ENCODE peak calls at places on chromosomes 5 and 9, in nine cellular contexts. I is AG10803, F is RWPE1, L is PC-9, D is neural crest cell, E is astrocyte of the spinal cord, H is cardiac fibroblast, P is choroid plexus epithelial cell, G is thyroid gland. Y is an unnamed sample.

GRCh38 chr5:130400091-130400490 is 495.8 kb downstream of the CHSY3 start:
- DNase-seq in H (peak), G (no peak), F (peak), I (no peak), L (no peak), P (peak), E (peak), D (no peak), Y (peak)

GRCh38 chr5:134028496-134028895 is 23.7 kb upstream of the VDAC1 start:
- DNase-seq in P (no peak), I (peak), H (no peak), D (no peak), G (no peak), E (peak), L (no peak), F (no peak), Y (no peak)

GRCh38 chr5:39580702-39581498 is 156.1 kb upstream of the DAB2 start:
- DNase-seq in P (peak), I (peak), G (no peak), H (peak), F (no peak), D (no peak), L (no peak), E (peak), Y (peak)

GRCh38 chr9:83639266-83639665 is 16.3 kb downstream of the IDNK start:
- DNase-seq in G (no peak), L (no peak), I (no peak), D (no peak), E (no peak), H (no peak), F (no peak), P (no peak), Y (no peak)

GRCh38 chr5:65209341-65209740 is 272.4 kb downstream of the ADAMTS6 start:
- DNase-seq in D (no peak), G (no peak), F (peak), P (peak), E (peak), H (peak), L (no peak), I (peak), Y (peak)

GRCh38 chr5:172364773-172365172 is 81.2 kb upstream of the UBTD2 start:
- DNase-seq in I (no peak), E (no peak), G (no peak), D (peak), H (peak), L (no peak), P (no peak), F (no peak), Y (no peak)

GRCh38 chr9:27181381-27181780 is 72.4 kb downstream of the TEK start:
- DNase-seq in E (peak), D (no peak), L (no peak), I (peak), G (no peak), H (peak), P (peak), F (peak), Y (no peak)

GRCh38 chr5:54610197-54610898 is 92.8 kb downstream of the SNX18 start:
- DNase-seq in F (no peak), D (no peak), I (peak), P (peak), L (no peak), G (no peak), E (no peak), H (peak), Y (no peak)

GRCh38 chr5:329106-329757 is 7.7 kb downstream of the AHRR start:
- DNase-seq in L (no peak), I (peak), E (no peak), D (no peak), F (no peak), P (no peak), G (no peak), H (no peak), Y (no peak)

GRCh38 chr5:140169410-140169809 is 5.6 kb upstream of the CYSTM1 start:
- DNase-seq in P (peak), L (no peak), H (peak), D (no peak), E (no peak), I (no peak), F (no peak), G (no peak), Y (no peak)

GRCh38 chr9:130222833-130223232 is 42.7 kb upstream of the HMCN2 start:
- DNase-seq in E (no peak), P (no peak), G (no peak), D (no peak), H (no peak), L (no peak), I (no peak), F (no peak), Y (no peak)

GRCh38 chr5:151580239-151580638 is 10.9 kb downstream of the FAT2 start:
- DNase-seq in H (no peak), I (no peak), G (no peak), D (no peak), P (no peak), L (no peak), F (no peak), E (no peak), Y (no peak)

GRCh38 chr9:1337169-1337568 is 287.0 kb downstream of the DMRT2 start:
- DNase-seq in E (no peak), G (no peak), P (no peak), H (no peak), F (peak), L (no peak), I (peak), D (no peak), Y (no peak)

GRCh38 chr9:92634712-92635605 is 35.0 kb downstream of the IPPK start:
- DNase-seq in G (peak), L (peak), P (peak), I (peak), H (peak), F (peak), D (peak), E (peak), Y (peak)

GRCh38 chr5:159669559-159669958 is 246.7 kb upstream of the ADRA1B start:
- DNase-seq in F (no peak), P (peak), D (no peak), I (peak), G (no peak), E (no peak), L (no peak), H (no peak), Y (no peak)

GRCh38 chr9:69578026-69578425 is 94.1 kb downstream of the APBA1 start:
- DNase-seq in H (no peak), P (no peak), F (no peak), D (no peak), L (no peak), I (no peak), G (no peak), E (no peak), Y (no peak)

GRCh38 chr9:96449522-96449843 is 486 bp upstream of the HABP4 start:
- DNase-seq in G (no peak), L (no peak), F (no peak), I (no peak), P (no peak), E (no peak), H (no peak), D (no peak), Y (no peak)

GRCh38 chr5:138775034-138775433 is 21.8 kb downstream of the CTNNA1 start:
- DNase-seq in G (no peak), H (no peak), E (no peak), F (no peak), D (no peak), I (no peak), L (no peak), P (no peak), Y (no peak)

GRCh38 chr5:110386782-110387181 is 339.7 kb downstream of the TMEM232 start:
- DNase-seq in F (no peak), D (no peak), L (peak), P (peak), I (peak), E (peak), G (peak), H (peak), Y (no peak)

GRCh38 chr9:125431741-125432271 is 170.2 kb downstream of the GAPVD1 start:
- DNase-seq in H (no peak), D (no peak), I (no peak), L (no peak), P (no peak), F (no peak), G (no peak), E (no peak), Y (no peak)

GRCh38 chr9:137606734-137607138 is 1.2 kb downstream of the ARRDC1 start:
- DNase-seq in E (no peak), F (no peak), L (peak), D (no peak), P (no peak), I (no peak), H (no peak), G (peak), Y (no peak)

GRCh38 chr5:58362135-58362534 is 97.8 kb downstream of the PLK2 start:
- DNase-seq in D (no peak), L (no peak), H (no peak), G (no peak), P (no peak), F (no peak), I (no peak), E (no peak), Y (no peak)

GRCh38 chr5:15425802-15426201 is 74.2 kb upstream of the FBXL7 start:
- DNase-seq in L (no peak), G (no peak), F (no peak), P (peak), H (peak), I (peak), E (peak), D (no peak), Y (no peak)

GRCh38 chr9:110443878-110444245 is 106.2 kb upstream of the TXNDC8 start:
- DNase-seq in G (no peak), E (no peak), D (no peak), H (peak), P (peak), I (peak), F (no peak), L (no peak), Y (peak)

DNA sequence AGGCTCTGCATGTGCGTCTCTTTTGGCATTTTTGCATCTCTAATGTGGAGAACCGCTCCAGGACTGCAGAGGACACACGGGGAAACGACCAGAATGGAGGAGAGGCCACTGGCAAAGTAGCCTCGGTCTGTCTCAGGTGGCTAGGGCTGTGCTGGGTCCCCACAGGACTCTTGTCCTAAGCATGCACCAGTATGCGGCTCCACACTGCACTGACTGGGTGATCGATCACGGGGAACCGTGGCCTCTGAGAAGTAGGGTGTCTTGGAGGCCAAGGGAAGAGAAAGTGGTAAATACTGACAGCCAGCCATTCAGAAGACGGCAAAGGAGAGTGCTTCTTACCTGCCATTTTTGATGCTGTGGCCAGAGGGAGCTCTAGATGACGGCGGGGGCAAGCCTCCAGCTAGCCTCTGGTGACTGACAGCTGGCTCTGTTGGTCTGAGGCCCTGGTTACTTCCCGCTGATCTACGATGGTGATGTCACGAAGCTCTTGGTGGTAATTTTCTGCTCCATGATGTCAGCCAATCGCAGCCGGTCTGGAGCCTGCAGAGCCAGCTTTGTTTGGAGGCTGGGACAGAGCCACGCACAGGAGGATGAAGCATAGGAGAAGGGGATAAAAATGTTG is 40.4 kb upstream of the GADD45G start:
- DNase-seq in D (no peak), L (peak), I (no peak), F (peak), H (peak), G (no peak), E (no peak), P (peak), Y (no peak)
- TF ChIP-seq CTCF in D (peak), L (no peak), I (no peak), F (no peak), H (peak), G (no peak), E (peak), P (peak), Y (no peak)

DNA sequence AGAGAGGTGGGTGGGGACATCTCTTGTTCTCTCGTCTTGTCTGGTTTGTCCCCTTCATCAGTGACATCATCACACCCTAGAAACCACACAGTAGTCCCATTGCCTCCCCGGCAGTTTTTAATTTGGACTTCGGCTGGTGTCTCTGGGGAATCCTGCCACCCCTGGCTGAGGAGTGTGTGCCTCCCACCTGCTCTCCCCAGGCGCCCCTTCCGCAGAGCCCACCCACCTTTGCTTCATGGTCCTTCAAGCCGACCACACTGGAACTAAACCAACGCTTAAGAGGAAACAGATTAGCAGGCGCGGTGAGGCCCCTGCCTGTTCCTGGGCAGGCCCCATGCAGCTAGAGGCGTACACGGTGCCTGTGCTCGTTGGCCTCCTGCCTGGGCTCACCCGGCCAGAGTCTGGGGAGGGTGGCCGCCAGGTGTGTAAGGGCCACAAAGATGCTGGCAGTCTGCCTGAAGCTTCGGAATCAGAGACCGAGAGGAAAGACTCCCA is 107.6 kb upstream of the SPRY4 start:
- DNase-seq in E (no peak), H (no peak), G (peak), I (no peak), P (no peak), F (no peak), L (no peak), D (no peak), Y (no peak)
- TF ChIP-seq CTCF in E (no peak), H (no peak), G (no peak), I (no peak), P (no peak), F (no peak), L (no peak), D (no peak), Y (no peak)

GRCh38 chr5:107805166-107805565 is 134.4 kb upstream of the EFNA5 start:
- DNase-seq in I (no peak), P (no peak), E (no peak), F (no peak), H (no peak), D (no peak), L (no peak), G (no peak), Y (no peak)

GRCh38 chr5:107803728-107804127 is 133.0 kb upstream of the EFNA5 start:
- DNase-seq in D (no peak), E (no peak), F (no peak), G (no peak), L (no peak), P (no peak), H (no peak), I (no peak), Y (no peak)

GRCh38 chr5:107799306-107799705 is 128.6 kb upstream of the EFNA5 start:
- DNase-seq in E (no peak), L (no peak), H (no peak), I (no peak), G (no peak), D (no peak), P (no peak), F (no peak), Y (no peak)

GRCh38 chr5:107796797-107797196 is 126.1 kb upstream of the EFNA5 start:
- DNase-seq in H (no peak), P (peak), I (no peak), E (no peak), D (no peak), G (no peak), F (no peak), L (no peak), Y (no peak)

GRCh38 chr5:107801061-107801460 is 130.3 kb upstream of the EFNA5 start:
- DNase-seq in G (no peak), I (no peak), D (no peak), L (no peak), H (no peak), E (no peak), P (no peak), F (no peak), Y (no peak)
- TF ChIP-seq CTCF in G (no peak), I (no peak), D (no peak), L (no peak), H (no peak), E (no peak), P (no peak), F (no peak), Y (no peak)

GRCh38 chr5:96344678-96345612 is 88.1 kb downstream of the PCSK1 start:
- DNase-seq in E (peak), P (peak), G (no peak), F (peak), H (peak), D (peak), I (peak), L (no peak), Y (peak)
- TF ChIP-seq CTCF in E (peak), P (peak), G (peak), F (peak), H (peak), D (peak), I (peak), L (peak), Y (peak)

Y was measured in AG09319.